ENCODE peak calls at places on chromosomes 6 and 20, in five cellular contexts. H, A, Q, S and K are unnamed samples.
A peak's percentile ranks its signal among the peaks of the same experiment; 100 is the strongest.

GRCh38 chr6:139597781-139598368 is 223.4 kb upstream of the CITED2 start:
- DNase-seq in H (peak; percentile 98), Q (no peak), S (no peak), A (no peak), K (no peak)

GRCh38 chr20:13022401-13023170 is 13.8 kb downstream of the SPTLC3 start:
- DNase-seq in S (no peak), H (peak; percentile 82), Q (no peak), A (no peak), K (no peak)

GRCh38 chr20:12040261-12040660 is 122.6 kb downstream of the BTBD3 start:
- DNase-seq in S (no peak), A (no peak), Q (no peak), H (no peak), K (no peak)

GRCh38 chr6:153001767-153002612 is 519 bp downstream of the MTRF1L start:
- DNase-seq in H (no peak), Q (no peak), S (no peak), A (peak; percentile 10), K (no peak)

GRCh38 chr20:38357653-38358207 is 11.4 kb downstream of the LBP start:
- DNase-seq in Q (no peak), A (no peak), H (peak; percentile 15), S (no peak), K (no peak)

GRCh38 chr6:158174514-158174913 is 6.4 kb downstream of the GTF2H5 start:
- DNase-seq in Q (no peak), H (peak; percentile 95), A (no peak), S (no peak), K (no peak)

GRCh38 chr6:44222486-44222986 is 859 bp upstream of the SLC29A1 start:
- DNase-seq in A (no peak), Q (no peak), H (no peak), S (no peak), K (no peak)

GRCh38 chr6:120056085-120056484 is 706.5 kb upstream of the MAN1A1 start:
- DNase-seq in Q (peak; percentile 70), H (no peak), A (no peak), S (no peak), K (no peak)

GRCh38 chr20:45094864-45095574 is 5.9 kb downstream of the KCNS1 start:
- DNase-seq in H (no peak), A (no peak), S (no peak), Q (no peak), K (no peak)

GRCh38 chr20:44900231-44900854 is 9.5 kb upstream of the PABPC1L start:
- DNase-seq in A (no peak), Q (no peak), H (no peak), S (no peak), K (no peak)

GRCh38 chr6:23477576-23477975 is 648.4 kb upstream of the NRSN1 start:
- DNase-seq in A (no peak), H (peak; percentile 52), Q (no peak), S (no peak), K (no peak)

GRCh38 chr20:41362748-41363140 is 3.9 kb downstream of the EMILIN3 start:
- DNase-seq in Q (no peak), A (no peak), S (no peak), H (no peak), K (no peak)

GRCh38 chr6:35185302-35185681 is 28.5 kb upstream of the SCUBE3 start:
- DNase-seq in S (no peak), Q (no peak), H (peak; percentile 51), A (no peak), K (no peak)

GRCh38 chr20:11469795-11470495 is 447.7 kb upstream of the BTBD3 start:
- DNase-seq in Q (no peak), S (no peak), H (no peak), A (no peak), K (no peak)

GRCh38 chr6:73631849-73632248 is 21.9 kb downstream of the SLC17A5 start:
- DNase-seq in A (no peak), S (no peak), Q (no peak), H (peak; percentile 93), K (no peak)